ENCODE peak calls at places on chromosome 12, in six cellular contexts. H is islet precursor cell, K is germinal center, P is iPS-NIHi11, X is heart left ventricle, G is activated T-helper 1 cell treated with Interleukin-2 at 50 U/mL for 16 hours. T is an unnamed sample.
A peak's percentile ranks its signal among the peaks of the same experiment; 100 is the strongest.

GRCh38 chr12:57771271-57771872 is 533 bp downstream of the METTL1 start:
- DNase-seq in G (peak; percentile 55), P (peak; percentile 91), H (peak; percentile 49), X (peak; percentile 87), K (peak; percentile 84), T (peak; percentile 86)

GRCh38 chr12:30417697-30418231 is 277.9 kb downstream of the IPO8 start:
- DNase-seq in G (no peak), X (peak; percentile 21), H (peak; percentile 71), P (no peak), K (no peak), T (no peak)

GRCh38 chr12:38484821-38485220 is 168.2 kb downstream of the ALG10B start:
- DNase-seq in G (no peak), X (no peak), H (no peak), K (no peak), P (no peak), T (no peak)

GRCh38 chr12:16198884-16199283 is 78.6 kb downstream of the SLC15A5 start:
- DNase-seq in H (no peak), G (no peak), X (no peak), P (peak; percentile 20), K (peak; percentile 32), T (no peak)

GRCh38 chr12:18998343-18999270 is 130.9 kb upstream of the PLEKHA5 start:
- DNase-seq in H (peak; percentile 77), G (no peak), X (no peak), P (no peak), K (no peak), T (no peak)

GRCh38 chr12:109191621-109192250 is 75.3 kb downstream of the ACACB start:
- DNase-seq in H (no peak), G (no peak), X (no peak), P (no peak), K (no peak), T (no peak)

GRCh38 chr12:71865166-71865713 is 25.7 kb downstream of the TBC1D15 start:
- DNase-seq in P (peak; percentile 6), K (no peak), X (no peak), G (no peak), H (peak; percentile 64), T (no peak)

GRCh38 chr12:109483346-109483745 is 5.9 kb downstream of the UBE3B start:
- DNase-seq in H (no peak), G (no peak), K (no peak), X (no peak), P (no peak), T (no peak)

GRCh38 chr12:52171950-52172512 is 19.8 kb downstream of the KRT80 start:
- DNase-seq in G (no peak), P (peak; percentile 85), K (no peak), X (no peak), H (peak; percentile 94), T (no peak)

GRCh38 chr12:96219700-96220206 is 25.6 kb downstream of the ELK3 start:
- DNase-seq in X (no peak), K (no peak), P (peak; percentile 65), G (no peak), H (peak; percentile 100), T (no peak)

GRCh38 chr12:128644664-128645296 is 179.0 kb downstream of the SLC15A4 start:
- DNase-seq in P (peak; percentile 47), X (no peak), K (peak; percentile 56), H (peak; percentile 81), G (no peak), T (no peak)

GRCh38 chr12:69570545-69571399 is 14.5 kb upstream of the CCT2 start:
- DNase-seq in H (peak; percentile 70), P (peak; percentile 70), K (peak; percentile 45), X (peak; percentile 37), G (peak; percentile 9), T (no peak)

GRCh38 chr12:122975790-122976647 is 975 bp downstream of the OGFOD2 start:
- DNase-seq in X (no peak), K (no peak), P (no peak), G (no peak), H (peak; percentile 62), T (no peak)

GRCh38 chr12:64042901-64043300 is 179.2 kb downstream of the KICS2 start:
- DNase-seq in P (no peak), K (no peak), G (no peak), X (no peak), H (no peak), T (no peak)

GRCh38 chr12:72146495-72146894 is 125.7 kb upstream of the TRHDE start:
- DNase-seq in X (no peak), K (no peak), H (no peak), P (no peak), G (no peak), T (no peak)

GRCh38 chr12:50981319-50982239 is 29.2 kb downstream of the HIGD1C start:
- DNase-seq in K (no peak), G (no peak), P (no peak), X (no peak), H (peak; percentile 13), T (no peak)

GRCh38 chr12:92034083-92034482 is 111.6 kb downstream of the BTG1 start:
- DNase-seq in H (no peak), P (no peak), G (no peak), K (no peak), X (no peak), T (no peak)

GRCh38 chr12:94218244-94218643 is 69.9 kb downstream of the PLXNC1 start:
- DNase-seq in G (no peak), X (no peak), K (no peak), P (no peak), H (peak; percentile 59), T (no peak)

GRCh38 chr12:116123511-116124258 is 153.8 kb downstream of the MED13L start:
- DNase-seq in G (no peak), X (peak; percentile 37), P (no peak), H (peak; percentile 93), K (peak; percentile 20), T (no peak)

GRCh38 chr12:108419949-108420348 is 80.8 kb upstream of the CMKLR1 start:
- DNase-seq in G (no peak), K (no peak), H (no peak), X (no peak), P (no peak), T (no peak)

GRCh38 chr12:26524862-26525465 is 308.0 kb downstream of the ITPR2 start:
- DNase-seq in X (no peak), G (no peak), H (no peak), K (peak; percentile 26), P (peak; percentile 29), T (no peak)

GRCh38 chr12:53201170-53201541 is 5.9 kb downstream of the ITGB7 start:
- DNase-seq in G (no peak), P (no peak), K (no peak), X (no peak), H (no peak), T (no peak)

GRCh38 chr12:48601013-48601756 is 31.3 kb upstream of the LALBA start:
- DNase-seq in K (no peak), G (no peak), P (peak; percentile 32), H (peak; percentile 91), X (no peak), T (no peak)

GRCh38 chr12:104413330-104413729 is 43.4 kb upstream of the CHST11 start:
- DNase-seq in K (no peak), H (no peak), G (no peak), X (no peak), P (no peak), T (no peak)

GRCh38 chr12:53735-54095 is 12.9 kb upstream of the IQSEC3 start:
- DNase-seq in X (no peak), K (no peak), P (no peak), G (no peak), H (peak; percentile 62), T (no peak)

GRCh38 chr12:94168041-94168440 is 19.7 kb downstream of the PLXNC1 start:
- DNase-seq in X (no peak), G (no peak), K (no peak), P (no peak), H (no peak), T (no peak)

GRCh38 chr12:132329036-132329738 is at the start of gene GALNT9:
- DNase-seq in X (no peak), H (peak; percentile 77), P (peak; percentile 94), G (no peak), K (no peak), T (no peak)

GRCh38 chr12:13179159-13180074 is 17.1 kb upstream of the EMP1 start:
- DNase-seq in G (peak; percentile 33), P (peak; percentile 82), H (peak; percentile 95), K (peak; percentile 14), X (peak; percentile 59), T (peak; percentile 41)

GRCh38 chr12:108619369-108620160 is 14.1 kb downstream of the SELPLG start:
- DNase-seq in P (no peak), K (no peak), G (no peak), X (peak; percentile 2), H (peak; percentile 91), T (no peak)

T was measured in left ventricle myocardium inferior.